ENCODE peak calls at places on chromosomes 16 and 17, in six cellular contexts. I is transverse colon, Q is lower leg skin, E is ovary, O is adrenal gland, W is A549. X is an unnamed sample.

GRCh38 chr17:41959336-41960095 is 7.1 kb upstream of the CNP start:
- DNase-seq in I (no peak), Q (no peak), E (no peak), O (no peak), W (peak), X (no peak)

GRCh38 chr17:67708378-67708777 is 9.4 kb upstream of the NOL11 start:
- DNase-seq in I (no peak), Q (no peak), E (no peak), O (no peak), W (no peak), X (no peak)

GRCh38 chr16:49346459-49346858 is 27.1 kb upstream of the C16orf78 start:
- DNase-seq in I (no peak), Q (peak), E (no peak), O (no peak), W (no peak), X (no peak)

GRCh38 chr16:65429504-65430149 is 307.8 kb upstream of the CDH11 start:
- DNase-seq in I (no peak), Q (no peak), E (no peak), O (no peak), W (no peak), X (no peak)

GRCh38 chr16:72124148-72124547 is 30.5 kb downstream of the DHX38 start:
- DNase-seq in I (no peak), Q (peak), E (no peak), O (no peak), W (no peak), X (no peak)

GRCh38 chr17:1975573-1975972 is 49.6 kb downstream of the RTN4RL1 start:
- DNase-seq in I (no peak), Q (no peak), E (no peak), O (no peak), W (no peak), X (no peak)

GRCh38 chr16:49585143-49585542 is 211.5 kb downstream of the C16orf78 start:
- DNase-seq in I (no peak), Q (no peak), E (no peak), O (no peak), W (no peak), X (no peak)

GRCh38 chr16:55421225-55421624 is 57.8 kb upstream of the MMP2 start:
- DNase-seq in I (no peak), Q (no peak), E (no peak), O (no peak), W (no peak), X (no peak)

GRCh38 chr16:55641430-55642056 is 14.2 kb upstream of the SLC6A2 start:
- DNase-seq in I (no peak), Q (no peak), E (no peak), O (no peak), W (no peak), X (no peak)

GRCh38 chr16:939941-940340 is 30.8 kb downstream of the LMF1 start:
- DNase-seq in I (no peak), Q (no peak), E (no peak), O (no peak), W (no peak), X (no peak)

GRCh38 chr16:85612801-85613608 is at the start of gene GSE1:
- DNase-seq in I (peak), Q (peak), E (peak), O (peak), W (peak), X (peak)

GRCh38 chr16:19766554-19766884 is 48.4 kb downstream of the IQCK start:
- DNase-seq in I (no peak), Q (no peak), E (no peak), O (no peak), W (no peak), X (no peak)

GRCh38 chr17:17702821-17703607 is 21.8 kb downstream of the RAI1 start:
- DNase-seq in I (no peak), Q (no peak), E (peak), O (peak), W (no peak), X (no peak)
- TF ChIP-seq POLR2A in I (no peak), Q (no peak), E (no peak), O (no peak), W (no peak), X (no peak)

GRCh38 chr16:69839240-69839688 is 77.1 kb downstream of the WWP2 start:
- DNase-seq in I (peak), Q (no peak), E (no peak), O (no peak), W (no peak), X (no peak)
- TF ChIP-seq POLR2A in I (peak), Q (no peak), E (no peak), O (no peak), W (no peak), X (no peak)

GRCh38 chr17:59525668-59526067 is 39.7 kb upstream of the DHX40 start:
- DNase-seq in I (no peak), Q (no peak), E (no peak), O (no peak), W (no peak), X (no peak)

GRCh38 chr17:59530561-59530960 is 34.8 kb upstream of the DHX40 start:
- DNase-seq in I (no peak), Q (no peak), E (no peak), O (no peak), W (no peak), X (no peak)

GRCh38 chr17:59527931-59528330 is 37.5 kb upstream of the DHX40 start:
- DNase-seq in I (no peak), Q (no peak), E (no peak), O (no peak), W (no peak), X (no peak)

GRCh38 chr17:59521465-59522126 is 43.8 kb upstream of the DHX40 start:
- DNase-seq in I (peak), Q (no peak), E (peak), O (peak), W (peak), X (peak)

GRCh38 chr17:59527325-59527917 is 38.0 kb upstream of the DHX40 start:
- DNase-seq in I (no peak), Q (no peak), E (no peak), O (no peak), W (no peak), X (no peak)
- TF ChIP-seq POLR2A in I (no peak), Q (no peak), E (no peak), O (no peak), W (peak), X (no peak)

DNA sequence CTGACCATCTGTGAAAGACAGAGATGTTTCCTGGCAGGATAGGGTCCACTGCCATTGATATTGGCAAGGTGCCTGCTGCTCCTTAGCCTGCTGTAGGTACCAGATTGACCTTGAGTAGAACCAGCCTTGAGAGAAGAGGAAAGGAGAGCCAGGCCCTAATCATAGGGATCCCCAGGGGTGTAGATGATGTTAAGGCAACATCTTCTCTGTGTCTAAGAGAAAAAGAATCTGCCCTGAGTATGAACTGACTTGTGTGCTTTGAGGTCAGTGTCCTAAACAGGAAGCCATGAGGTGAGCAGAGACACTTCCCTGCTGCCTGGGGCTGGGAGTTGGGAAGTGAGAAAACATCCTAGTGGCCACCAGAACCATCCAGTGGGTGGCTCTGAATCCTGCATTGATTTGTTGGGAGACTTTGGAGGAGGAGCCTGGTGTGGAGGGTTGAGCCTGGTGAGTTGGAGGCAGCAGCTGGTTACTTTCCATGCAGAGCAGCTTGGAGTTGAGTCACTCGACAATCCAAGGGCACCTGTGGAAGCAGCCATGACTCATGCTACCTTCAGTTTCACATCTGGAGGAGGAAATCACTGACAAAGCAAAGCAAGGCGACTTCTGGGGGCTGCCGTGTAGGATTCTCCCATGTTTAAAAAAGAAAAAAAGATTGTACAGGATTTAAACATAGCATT is 47.8 kb downstream of the BMERB1 start:
- DNase-seq in I (peak), Q (peak), E (peak), O (peak), W (peak), X (peak)
- TF ChIP-seq POLR2A in I (no peak), Q (no peak), E (no peak), O (no peak), W (no peak), X (no peak)

DNA sequence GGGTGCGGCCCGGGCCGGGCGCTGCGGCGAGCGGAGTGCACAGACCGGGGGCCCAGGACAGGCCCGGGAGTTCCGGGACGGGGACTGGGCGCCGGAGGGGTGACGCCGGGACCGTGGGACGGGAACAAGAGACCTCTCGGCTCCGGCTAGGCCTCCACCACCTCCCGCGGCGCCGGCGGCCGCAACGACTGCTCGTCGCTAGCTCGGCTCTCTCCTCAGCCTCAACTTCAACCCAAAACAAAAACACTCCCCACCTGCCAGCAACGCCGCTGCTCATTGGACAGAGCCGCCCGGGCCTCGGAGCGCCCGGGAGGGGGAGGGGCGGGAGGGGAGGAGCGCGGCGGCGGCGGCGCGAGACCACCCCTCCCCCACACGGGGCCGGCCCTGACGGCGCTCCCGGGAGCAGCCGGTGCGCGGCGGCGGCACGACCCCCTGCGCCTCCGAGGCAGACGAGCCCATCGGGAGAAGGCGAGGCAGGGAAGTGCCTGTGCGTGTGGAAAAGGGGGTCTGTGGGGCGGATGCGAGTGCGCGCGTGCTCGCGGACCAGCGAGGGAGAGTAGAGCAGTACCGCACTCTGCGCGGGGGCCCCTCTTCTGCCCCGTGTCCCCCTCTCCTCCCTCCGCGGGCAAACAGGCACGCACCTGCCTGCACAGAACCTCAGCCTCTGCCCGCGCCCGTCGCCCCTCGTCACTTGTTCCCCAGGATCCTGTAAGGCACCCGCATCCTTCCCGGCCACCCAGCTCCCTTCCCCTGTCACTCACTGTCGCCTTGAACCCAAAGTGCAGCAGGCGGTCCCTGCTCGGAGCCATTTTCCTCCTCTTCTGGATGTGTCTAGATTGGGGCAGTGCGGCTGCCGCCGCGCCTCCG is at the start of gene FBXL20:
- DNase-seq in I (peak), Q (peak), E (peak), O (peak), W (peak), X (peak)
- TF ChIP-seq POLR2A in I (peak), Q (no peak), E (peak), O (peak), W (peak), X (no peak)

GRCh38 chr16:5215911-5216310 is 118.3 kb upstream of the EEF2KMT start:
- DNase-seq in I (peak), Q (no peak), E (no peak), O (no peak), W (no peak), X (no peak)
- TF ChIP-seq POLR2A in I (no peak), Q (no peak), E (no peak), O (no peak), W (no peak), X (no peak)

GRCh38 chr17:45149669-45150603 is 1.7 kb downstream of the HEXIM1 start:
- DNase-seq in I (peak), Q (peak), E (peak), O (peak), W (peak), X (no peak)
- TF ChIP-seq POLR2A in I (peak), Q (no peak), E (no peak), O (no peak), W (peak), X (peak)

GRCh38 chr16:25089346-25089745 is 22.2 kb upstream of the LCMT1 start:
- DNase-seq in I (peak), Q (no peak), E (no peak), O (no peak), W (no peak), X (no peak)
- TF ChIP-seq POLR2A in I (no peak), Q (no peak), E (no peak), O (no peak), W (no peak), X (no peak)

GRCh38 chr17:79747508-79748295 is 17.0 kb downstream of the ENPP7 start:
- DNase-seq in I (no peak), Q (no peak), E (no peak), O (no peak), W (no peak), X (no peak)
- TF ChIP-seq POLR2A in I (no peak), Q (no peak), E (no peak), O (no peak), W (no peak), X (no peak)

GRCh38 chr17:28896884-28897768 is at the start of gene FLOT2:
- DNase-seq in I (peak), Q (peak), E (peak), O (peak), W (peak), X (peak)
- TF ChIP-seq POLR2A in I (peak), Q (no peak), E (peak), O (peak), W (peak), X (peak)

X was measured in H54.